ENCODE peak calls at places on chromosomes 5 and 9, in ten cellular contexts. X is PC-3; P is cardiac fibroblast; L is heart left ventricle; W is type B pancreatic cell; F is foreskin fibroblast; Z is IMR-90; T is CD4-positive, alpha-beta T cell; U is nephron progenitor cell; A is GM13976. Q is an unnamed sample.

GRCh38 chr5:129438322-129438721 is 21.8 kb upstream of the ADAMTS19 start:
- DNase-seq in X (no peak), P (no peak), L (no peak), W (no peak), F (no peak), Z (no peak), T (no peak), U (no peak), A (no peak), Q (no peak)

GRCh38 chr5:61719124-61719523 is 387.1 kb downstream of the ZSWIM6 start:
- DNase-seq in X (no peak), P (no peak), L (no peak), W (no peak), F (no peak), Z (no peak), T (no peak), U (no peak), A (no peak), Q (no peak)

GRCh38 chr5:140926211-140926902 is at the start of gene PCDHAC1:
- DNase-seq in X (peak), P (peak), L (peak), W (peak), F (peak), Z (no peak), T (no peak), U (peak), A (peak), Q (peak)

GRCh38 chr5:78745985-78746384 is 97.4 kb upstream of the LHFPL2 start:
- DNase-seq in X (no peak), P (no peak), L (no peak), W (no peak), F (peak), Z (no peak), T (no peak), U (no peak), A (no peak), Q (no peak)

GRCh38 chr5:170151105-170151831 is 45.6 kb downstream of the FOXI1 start:
- DNase-seq in X (peak), P (peak), L (peak), W (peak), F (peak), Z (peak), T (no peak), U (peak), A (peak), Q (no peak)

GRCh38 chr5:81506378-81506777 is 112.4 kb upstream of the ACOT12 start:
- DNase-seq in X (no peak), P (peak), L (no peak), W (no peak), F (no peak), Z (no peak), T (no peak), U (no peak), A (no peak), Q (no peak)

GRCh38 chr5:173328896-173329369 is 719 bp upstream of the STC2 start:
- DNase-seq in X (peak), P (peak), L (no peak), W (no peak), F (peak), Z (peak), T (no peak), U (peak), A (peak), Q (no peak)

GRCh38 chr5:74767579-74767913 is 497 bp downstream of the NSA2 start:
- DNase-seq in X (peak), P (peak), L (no peak), W (no peak), F (peak), Z (peak), T (no peak), U (peak), A (peak), Q (no peak)

GRCh38 chr5:56638061-56638621 is 177.2 kb upstream of the MAP3K1 start:
- DNase-seq in X (no peak), P (no peak), L (no peak), W (no peak), F (no peak), Z (no peak), T (no peak), U (no peak), A (no peak), Q (no peak)

GRCh38 chr9:83583151-83584014 is 39.6 kb upstream of the IDNK start:
- DNase-seq in X (peak), P (peak), L (peak), W (no peak), F (peak), Z (peak), T (no peak), U (peak), A (peak), Q (no peak)

GRCh38 chr9:77752566-77752965 is 104.4 kb upstream of the GNA14 start:
- DNase-seq in X (no peak), P (peak), L (no peak), W (no peak), F (peak), Z (peak), T (no peak), U (no peak), A (no peak), Q (no peak)

GRCh38 chr5:59003641-59004040 is 420.8 kb downstream of the RAB3C start:
- DNase-seq in X (no peak), P (no peak), L (no peak), W (no peak), F (no peak), Z (no peak), T (no peak), U (no peak), A (no peak), Q (no peak)

GRCh38 chr5:96934291-96934694 is 1.6 kb upstream of the LNPEP start:
- DNase-seq in X (no peak), P (no peak), L (no peak), W (no peak), F (no peak), Z (peak), T (no peak), U (no peak), A (no peak), Q (no peak)

DNA sequence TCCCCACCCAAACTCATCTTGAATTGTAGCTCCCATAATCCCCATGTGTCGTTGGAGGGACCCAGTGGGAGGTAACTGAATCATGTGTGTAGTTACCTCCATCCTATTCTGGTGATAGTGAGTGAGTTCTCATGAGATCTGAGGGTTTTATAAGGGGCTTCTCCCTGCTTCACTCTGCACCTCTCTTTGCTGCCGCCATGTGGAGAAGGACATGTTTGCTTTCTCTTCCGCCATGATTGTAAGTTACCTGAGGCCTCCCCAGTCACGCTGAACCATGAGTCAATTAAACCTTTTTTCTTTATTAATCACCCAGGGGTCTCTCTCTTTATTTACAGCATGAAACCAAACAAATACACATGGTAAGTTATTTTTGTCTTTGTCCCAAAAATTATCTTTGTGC is 726.1 kb downstream of the CDH18 start:
- DNase-seq in X (no peak), P (no peak), L (no peak), W (no peak), F (no peak), Z (no peak), T (no peak), U (no peak), A (no peak), Q (no peak)
- TF ChIP-seq CTCF in X (no peak), P (no peak), L (no peak), W (peak), F (no peak), Z (no peak), T (no peak), U (no peak), A (no peak), Q (no peak)

GRCh38 chr5:103224894-103225246 is 33.7 kb upstream of the MACIR start:
- DNase-seq in X (peak), P (no peak), L (no peak), W (no peak), F (no peak), Z (no peak), T (no peak), U (no peak), A (no peak), Q (no peak)
- TF ChIP-seq CTCF in X (no peak), P (no peak), L (no peak), W (peak), F (no peak), Z (no peak), T (no peak), U (peak), A (no peak), Q (no peak)

DNA sequence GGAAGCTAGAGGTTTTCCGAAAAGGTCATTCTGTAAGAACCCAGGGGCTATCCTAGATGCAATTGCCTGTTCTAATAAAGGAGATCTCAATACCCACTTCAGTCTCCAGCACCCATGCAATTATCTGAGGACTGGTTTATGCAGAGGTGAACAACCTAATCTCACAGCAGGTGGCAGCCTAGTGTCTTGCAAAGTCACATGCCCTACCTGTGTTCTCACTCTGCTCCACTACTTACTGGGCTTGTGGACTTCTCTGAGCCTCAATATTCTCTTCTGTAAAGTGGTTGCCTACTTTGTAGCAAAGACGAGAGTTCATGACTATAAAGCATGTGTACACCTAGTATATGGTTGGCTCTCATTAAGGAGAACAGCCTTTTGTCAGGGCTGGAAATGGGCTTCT is 21.0 kb upstream of the ALDH1B1 start:
- DNase-seq in X (peak), P (peak), L (no peak), W (no peak), F (peak), Z (peak), T (no peak), U (no peak), A (peak), Q (no peak)
- TF ChIP-seq CTCF in X (peak), P (no peak), L (no peak), W (peak), F (peak), Z (peak), T (no peak), U (no peak), A (peak), Q (peak)

DNA sequence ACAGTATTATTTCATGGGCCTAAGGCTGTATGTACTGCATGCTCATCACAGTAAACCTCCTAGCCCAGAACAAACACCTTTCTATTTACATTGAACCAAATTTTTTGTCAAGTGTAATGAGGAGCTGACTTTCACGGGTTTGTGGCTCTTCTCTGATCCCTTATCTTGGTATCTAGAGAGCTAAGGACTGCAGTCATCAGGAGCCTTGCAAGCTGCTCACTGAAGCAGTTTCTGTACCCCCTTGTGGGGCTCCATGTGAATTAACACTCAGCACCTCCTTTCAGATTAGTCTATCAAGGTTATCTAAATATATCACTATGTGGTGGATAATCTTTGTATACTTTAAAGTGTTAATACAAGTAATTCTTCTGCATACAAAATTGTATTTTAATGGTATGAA is 108.2 kb downstream of the AUH start:
- DNase-seq in X (no peak), P (no peak), L (no peak), W (no peak), F (no peak), Z (peak), T (no peak), U (no peak), A (peak), Q (no peak)
- TF ChIP-seq CTCF in X (peak), P (peak), L (peak), W (peak), F (peak), Z (no peak), T (no peak), U (no peak), A (no peak), Q (no peak)

GRCh38 chr9:16063241-16063591 is 510.4 kb downstream of the CCDC171 start:
- DNase-seq in X (no peak), P (no peak), L (no peak), W (no peak), F (no peak), Z (no peak), T (no peak), U (no peak), A (no peak), Q (no peak)

GRCh38 chr9:16060457-16061129 is 507.8 kb downstream of the CCDC171 start:
- DNase-seq in X (no peak), P (no peak), L (no peak), W (no peak), F (no peak), Z (no peak), T (no peak), U (no peak), A (peak), Q (no peak)

GRCh38 chr9:16062542-16063240 is 509.8 kb downstream of the CCDC171 start:
- DNase-seq in X (peak), P (peak), L (no peak), W (no peak), F (peak), Z (peak), T (no peak), U (no peak), A (no peak), Q (no peak)

GRCh38 chr9:16068476-16068875 is 515.6 kb downstream of the CCDC171 start:
- DNase-seq in X (no peak), P (no peak), L (no peak), W (no peak), F (no peak), Z (peak), T (no peak), U (no peak), A (no peak), Q (no peak)

DNA sequence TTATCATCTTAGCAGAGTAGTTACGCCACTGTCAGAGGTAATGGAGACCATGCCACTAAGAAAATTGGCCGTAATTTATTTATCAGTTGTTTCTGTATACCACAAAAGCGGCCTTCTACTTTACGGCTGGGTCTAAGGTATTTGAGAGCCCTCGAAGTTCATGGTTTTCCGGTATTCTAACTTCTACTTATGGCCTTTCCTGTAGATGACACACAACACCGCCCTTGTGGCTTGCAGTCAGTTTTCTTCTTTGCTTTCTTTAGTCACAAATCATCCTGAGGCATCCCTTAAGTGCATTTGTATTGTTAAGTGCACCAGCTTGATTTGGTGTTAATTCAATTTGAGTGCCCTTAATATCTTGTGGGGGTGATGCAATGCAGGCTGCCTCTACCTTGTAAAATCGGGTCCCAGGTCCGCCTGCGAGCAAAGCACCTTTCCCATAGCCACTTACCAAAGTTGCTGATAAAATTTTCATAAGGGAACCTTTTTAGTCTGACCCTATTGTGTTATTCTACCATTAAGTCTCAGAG is 511.9 kb downstream of the CCDC171 start:
- DNase-seq in X (no peak), P (no peak), L (no peak), W (no peak), F (no peak), Z (no peak), T (no peak), U (no peak), A (no peak), Q (no peak)
- TF ChIP-seq CTCF in X (no peak), P (no peak), L (no peak), W (no peak), F (no peak), Z (no peak), T (no peak), U (no peak), A (no peak), Q (no peak)

DNA sequence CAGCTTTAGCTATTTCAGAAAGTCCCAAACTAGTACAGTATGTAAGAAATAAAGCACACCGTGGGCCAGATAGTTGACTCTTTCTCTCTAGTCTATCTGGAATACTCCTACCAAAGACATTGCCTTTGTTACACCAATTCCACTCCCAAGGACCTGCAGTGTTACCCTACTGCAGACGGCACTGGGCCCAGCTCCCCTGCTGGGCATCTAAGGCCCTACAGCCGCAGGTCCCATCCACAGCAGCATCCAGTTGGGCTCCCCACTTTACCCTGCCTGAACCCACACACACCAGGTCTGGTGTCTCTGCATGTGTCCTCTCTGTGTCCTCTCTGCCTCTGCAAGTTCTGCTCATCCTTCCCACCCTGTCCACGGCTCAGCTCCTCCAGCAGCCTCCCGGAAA is 22.5 kb downstream of the TNIP1 start:
- DNase-seq in X (no peak), P (no peak), L (no peak), W (no peak), F (no peak), Z (no peak), T (no peak), U (no peak), A (no peak), Q (no peak)
- TF ChIP-seq CTCF in X (peak), P (peak), L (no peak), W (peak), F (peak), Z (no peak), T (no peak), U (no peak), A (no peak), Q (no peak)

DNA sequence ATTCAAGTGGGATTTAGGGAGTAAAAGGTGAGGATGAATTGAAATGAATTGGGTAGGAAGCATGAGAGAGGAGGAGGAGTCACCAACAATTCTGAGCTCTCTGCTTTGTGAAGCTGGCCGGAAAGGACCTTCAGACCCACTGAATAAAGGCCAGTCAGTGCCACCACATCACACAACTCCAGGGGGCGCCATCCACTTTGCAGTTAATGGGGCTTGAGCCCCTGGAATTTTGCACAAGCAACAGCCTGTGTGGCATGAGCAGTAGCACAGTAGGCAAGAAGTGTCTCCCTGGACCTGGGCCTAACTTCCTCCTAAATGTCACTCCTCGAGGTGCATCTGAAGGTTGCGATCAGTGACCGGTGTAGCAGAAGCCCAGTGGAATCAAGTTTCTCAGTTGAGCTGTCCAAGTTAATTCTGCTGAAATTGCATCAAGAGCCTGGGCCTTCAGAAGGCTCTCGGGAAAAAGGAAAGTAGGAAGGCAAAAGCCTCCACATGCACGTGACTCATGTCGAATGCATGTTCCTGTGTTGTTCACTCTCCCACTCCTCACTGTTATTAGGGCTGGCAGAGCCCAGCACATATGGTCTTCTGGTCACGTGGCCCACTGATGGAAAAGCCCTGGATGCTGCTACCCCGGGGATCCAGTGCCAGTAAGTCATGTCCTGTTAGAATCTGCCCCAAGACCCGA is 27.8 kb upstream of the GLIS3 start:
- DNase-seq in X (peak), P (peak), L (no peak), W (no peak), F (peak), Z (peak), T (no peak), U (no peak), A (no peak), Q (no peak)
- TF ChIP-seq CTCF in X (peak), P (peak), L (no peak), W (no peak), F (no peak), Z (no peak), T (no peak), U (no peak), A (no peak), Q (no peak)

GRCh38 chr9:28073278-28073677 is 500.0 kb upstream of the C9orf72 start:
- DNase-seq in X (peak), P (peak), L (peak), W (no peak), F (peak), Z (peak), T (no peak), U (peak), A (peak), Q (no peak)
- TF ChIP-seq CTCF in X (peak), P (peak), L (peak), W (peak), F (peak), Z (peak), T (no peak), U (peak), A (no peak), Q (peak)

DNA sequence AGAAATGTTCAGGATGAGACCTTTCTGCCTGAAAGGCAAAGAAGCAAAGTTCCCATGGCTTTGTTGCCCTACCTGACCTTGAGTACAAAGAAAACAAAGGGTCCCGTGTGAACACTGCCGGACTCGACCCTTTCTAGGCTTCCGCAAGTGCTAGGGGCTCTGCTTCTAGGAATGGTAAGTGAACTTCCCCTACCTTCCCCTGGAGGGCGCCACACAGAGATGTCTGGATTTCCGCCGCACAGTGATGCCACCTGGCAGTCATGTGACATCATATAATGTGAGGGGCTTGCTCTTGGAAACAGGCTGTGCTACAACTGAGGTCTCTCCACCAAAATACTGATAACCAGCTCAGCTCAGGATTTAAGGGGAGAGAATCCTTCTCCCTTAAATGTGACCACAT is 56.6 kb downstream of the HSD17B3 start:
- DNase-seq in X (no peak), P (no peak), L (no peak), W (no peak), F (no peak), Z (no peak), T (no peak), U (no peak), A (no peak), Q (no peak)
- TF ChIP-seq CTCF in X (peak), P (peak), L (no peak), W (peak), F (no peak), Z (no peak), T (no peak), U (no peak), A (no peak), Q (peak)

DNA sequence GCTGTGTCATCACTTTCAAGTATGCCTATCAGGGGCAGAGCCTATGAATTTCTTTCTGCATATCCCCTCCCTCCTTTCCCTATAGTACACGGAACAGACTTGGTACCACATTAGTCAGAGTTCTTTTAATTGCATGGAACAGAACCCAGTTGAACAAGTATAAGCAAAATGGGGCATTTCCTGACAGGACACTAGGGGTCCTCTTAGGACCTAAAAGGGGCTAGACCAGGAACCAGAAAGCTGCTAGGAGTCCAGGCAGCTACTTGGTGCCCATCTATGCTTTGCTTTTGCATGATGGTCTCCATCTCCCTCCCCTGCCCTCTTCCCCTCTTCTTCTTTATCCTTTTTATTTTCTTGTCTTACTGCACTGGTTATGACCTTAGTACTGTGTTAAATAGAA is 5.9 kb downstream of the BSPRY start:
- DNase-seq in X (no peak), P (peak), L (no peak), W (no peak), F (peak), Z (peak), T (no peak), U (no peak), A (no peak), Q (no peak)
- TF ChIP-seq CTCF in X (peak), P (no peak), L (no peak), W (peak), F (no peak), Z (peak), T (no peak), U (peak), A (no peak), Q (no peak)